ENCODE peak calls at places on chromosomes 13 and 19, in eight cellular contexts. C is GM23248; K is aorta; O is BE2C; P is heart left ventricle; S is adrenal gland; M is CD8-positive, alpha-beta T cell; F is lower lobe of right lung. Q is an unnamed sample. For H3K27me3 and H3K36me3, the result is how much of the 10 kb centered on the place peaks cover.

GRCh38 chr19:52188822-52189744 is 769 bp upstream of the PPP2R1A start:
- DNase-seq in C (peak), K (peak), O (peak), P (peak), S (peak), M (no peak), F (peak), Q (no peak)

GRCh38 chr13:99982741-99983400 is 1.3 kb downstream of the ZIC2 start:
- DNase-seq in C (no peak), K (no peak), O (no peak), P (no peak), S (no peak), M (no peak), F (no peak), Q (peak)

GRCh38 chr13:95025116-95025515 is 276.1 kb downstream of the ABCC4 start:
- DNase-seq in C (no peak), K (no peak), O (no peak), P (no peak), S (no peak), M (no peak), F (no peak), Q (no peak)

GRCh38 chr13:48004201-48004600 is 3.1 kb upstream of the SUCLA2 start:
- DNase-seq in C (no peak), K (no peak), O (no peak), P (no peak), S (peak), M (no peak), F (no peak), Q (no peak)

GRCh38 chr19:11284535-11284934 is 11.4 kb upstream of the TSPAN16 start:
- DNase-seq in C (no peak), K (no peak), O (no peak), P (no peak), S (no peak), M (no peak), F (no peak), Q (peak)

GRCh38 chr19:51094696-51095279 is 12.1 kb upstream of the KLK14 start:
- DNase-seq in C (peak), K (peak), O (peak), P (no peak), S (no peak), M (peak), F (peak), Q (peak)

GRCh38 chr13:112680741-112681360 is 9.0 kb upstream of the ATP11A start:
- DNase-seq in C (no peak), K (peak), O (no peak), P (no peak), S (no peak), M (no peak), F (peak), Q (no peak)

GRCh38 chr19:41649827-41650226 is 23.0 kb upstream of the CEACAM4 start:
- DNase-seq in C (no peak), K (no peak), O (no peak), P (no peak), S (no peak), M (no peak), F (no peak), Q (no peak)

GRCh38 chr19:511101-511841 is 4.0 kb downstream of the TPGS1 start:
- DNase-seq in C (peak), K (peak), O (no peak), P (peak), S (no peak), M (peak), F (no peak), Q (peak)

GRCh38 chr19:50266041-50266440 is 62.6 kb downstream of the MYH14 start:
- DNase-seq in C (no peak), K (no peak), O (no peak), P (no peak), S (peak), M (no peak), F (no peak), Q (no peak)

GRCh38 chr19:28966737-28967401 is 246.1 kb downstream of the UQCRFS1 start:
- DNase-seq in C (peak), K (no peak), O (no peak), P (no peak), S (no peak), M (no peak), F (no peak), Q (no peak)

GRCh38 chr13:81207221-81207620 is 866.3 kb upstream of the SPRY2 start:
- DNase-seq in C (no peak), K (no peak), O (no peak), P (no peak), S (no peak), M (no peak), F (no peak), Q (no peak)

GRCh38 chr19:1159864-1160595 is 14.0 kb downstream of the SBNO2 start:
- DNase-seq in C (no peak), K (no peak), O (no peak), P (no peak), S (no peak), M (no peak), F (no peak), Q (no peak)

GRCh38 chr13:51955281-51955771 is 55.9 kb downstream of the ATP7B start:
- DNase-seq in C (no peak), K (no peak), O (no peak), P (no peak), S (no peak), M (no peak), F (no peak), Q (no peak)

GRCh38 chr13:62879071-62879470 is 1463.4 kb upstream of the PCDH20 start:
- DNase-seq in C (peak), K (no peak), O (no peak), P (no peak), S (no peak), M (no peak), F (no peak), Q (no peak)

GRCh38 chr19:20256606-20257005 is 89.6 kb downstream of the ZNF486 start:
- DNase-seq in C (no peak), K (no peak), O (no peak), P (no peak), S (no peak), M (no peak), F (no peak), Q (no peak)

GRCh38 chr13:27481766-27482165 is 31.4 kb upstream of the MTIF3 start:
- DNase-seq in C (peak), K (no peak), O (peak), P (no peak), S (peak), M (no peak), F (peak), Q (peak)

GRCh38 chr19:34503546-34504272 is 22.2 kb downstream of the WTIP start:
- DNase-seq in C (no peak), K (no peak), O (no peak), P (no peak), S (no peak), M (no peak), F (no peak), Q (peak)

GRCh38 chr13:31765441-31765840 is 26.1 kb downstream of the RXFP2 start:
- DNase-seq in C (peak), K (no peak), O (no peak), P (no peak), S (no peak), M (no peak), F (no peak), Q (no peak)

GRCh38 chr13:48403929-48404328 is 9.0 kb downstream of the LPAR6 start:
- DNase-seq in C (peak), K (no peak), O (no peak), P (no peak), S (no peak), M (no peak), F (no peak), Q (no peak)

GRCh38 chr13:48158290-48158689 is 63.4 kb upstream of the MED4 start:
- DNase-seq in C (no peak), K (no peak), O (no peak), P (no peak), S (no peak), M (no peak), F (no peak), Q (no peak)

GRCh38 chr19:31988256-31988655 is 357.2 kb upstream of the ZNF507 start:
- DNase-seq in C (no peak), K (no peak), O (no peak), P (no peak), S (no peak), M (no peak), F (no peak), Q (no peak)

GRCh38 chr13:95896302-95896701 is 156.9 kb downstream of the UGGT2 start:
- DNase-seq in C (no peak), K (no peak), O (no peak), P (no peak), S (no peak), M (no peak), F (no peak), Q (no peak)

GRCh38 chr13:77543711-77544110 is 8.2 kb downstream of the SCEL start:
- DNase-seq in C (no peak), K (no peak), O (no peak), P (no peak), S (no peak), M (no peak), F (no peak), Q (no peak)

GRCh38 chr13:42064966-42065365 is 16.5 kb downstream of the DGKH start:
- DNase-seq in C (no peak), K (no peak), O (no peak), P (no peak), S (no peak), M (no peak), F (no peak), Q (no peak)

GRCh38 chr13:97724450-97724849 is 229.0 kb upstream of the IPO5 start:
- DNase-seq in C (peak), K (no peak), O (no peak), P (no peak), S (no peak), M (no peak), F (no peak), Q (no peak)

GRCh38 chr19:12784871-12785430 is 6.3 kb upstream of the JUNB start:
- DNase-seq in C (peak), K (no peak), O (peak), P (no peak), S (no peak), M (peak), F (no peak), Q (no peak)

GRCh38 chr19:12784394-12784870 is 6.9 kb upstream of the JUNB start:
- DNase-seq in C (peak), K (no peak), O (no peak), P (no peak), S (no peak), M (peak), F (no peak), Q (peak)

GRCh38 chr19:12783226-12783848 is 7.9 kb upstream of the JUNB start:
- DNase-seq in C (peak), K (no peak), O (no peak), P (no peak), S (no peak), M (no peak), F (no peak), Q (peak)

GRCh38 chr19:12782424-12783225 is 7.3 kb upstream of the HOOK2 start:
- DNase-seq in C (peak), K (peak), O (peak), P (peak), S (peak), M (peak), F (peak), Q (peak)

DNA sequence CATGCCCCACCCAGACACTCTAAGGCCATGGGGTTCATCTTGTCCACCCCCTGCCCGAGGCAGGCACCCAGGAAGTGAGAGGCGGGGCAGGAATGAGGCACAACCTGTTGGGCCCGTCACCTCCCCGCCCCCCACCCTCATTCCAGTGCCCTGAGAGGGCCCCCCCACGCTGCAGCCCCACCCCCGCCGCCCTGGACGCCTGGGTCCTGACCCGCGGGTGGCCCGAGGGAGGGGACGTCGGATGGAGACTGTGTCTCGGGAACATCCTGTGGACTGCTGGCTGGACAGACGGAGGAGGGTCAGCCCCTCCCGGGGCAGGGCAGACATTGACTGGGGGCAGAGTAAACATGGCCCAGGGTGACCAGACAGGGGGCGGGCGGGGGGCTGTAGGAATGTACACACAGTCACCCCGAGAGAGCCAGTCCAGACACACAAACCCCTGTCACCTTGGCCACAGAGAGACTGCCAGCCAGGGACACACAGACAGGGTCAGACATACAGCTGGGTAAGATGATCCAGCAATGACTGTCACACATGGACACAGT is 7.4 kb upstream of the JUNB start:
- DNase-seq in C (no peak), K (peak), O (no peak), P (peak), S (peak), M (no peak), F (peak), Q (peak)
- H3K4me3 ChIP-seq in C (no peak), K (no peak), O (no peak), P (peak), S (peak), M (peak), F (peak), Q (no peak)

DNA sequence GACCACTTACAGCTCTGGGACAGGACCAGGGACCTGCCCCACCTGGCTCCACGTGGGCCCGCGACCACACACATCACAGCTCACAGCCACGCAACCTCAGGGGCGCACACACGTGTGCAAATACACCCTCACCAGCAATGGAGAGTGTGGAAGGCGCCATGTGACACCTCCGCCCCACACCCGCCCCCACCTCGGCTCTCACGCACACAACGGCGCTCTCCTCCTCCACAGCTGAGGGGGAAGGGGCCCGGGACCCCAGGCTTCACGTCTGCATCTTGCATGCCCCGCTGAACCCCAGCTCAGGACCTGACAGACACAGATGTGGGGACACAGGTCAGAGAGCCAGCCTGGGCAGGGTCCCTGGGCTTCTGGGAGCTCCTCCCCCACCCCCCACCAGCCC is 6.4 kb upstream of the SHISA7 start:
- DNase-seq in C (no peak), K (no peak), O (no peak), P (no peak), S (no peak), M (no peak), F (no peak), Q (peak)
- H3K27me3 ChIP-seq in C (under half), K (under half), O (under half), P (under half), S (under half), M (under half), F (half or more), Q (half or more)

GRCh38 chr13:110062077-110062776 is 244.7 kb downstream of the COL4A1 start:
- DNase-seq in C (peak), K (no peak), O (no peak), P (peak), S (no peak), M (no peak), F (no peak), Q (no peak)
- H3K36me3 ChIP-seq in C (under half), K (under half), O (under half), P (under half), S (under half), M (under half), F (under half), Q (under half)

DNA sequence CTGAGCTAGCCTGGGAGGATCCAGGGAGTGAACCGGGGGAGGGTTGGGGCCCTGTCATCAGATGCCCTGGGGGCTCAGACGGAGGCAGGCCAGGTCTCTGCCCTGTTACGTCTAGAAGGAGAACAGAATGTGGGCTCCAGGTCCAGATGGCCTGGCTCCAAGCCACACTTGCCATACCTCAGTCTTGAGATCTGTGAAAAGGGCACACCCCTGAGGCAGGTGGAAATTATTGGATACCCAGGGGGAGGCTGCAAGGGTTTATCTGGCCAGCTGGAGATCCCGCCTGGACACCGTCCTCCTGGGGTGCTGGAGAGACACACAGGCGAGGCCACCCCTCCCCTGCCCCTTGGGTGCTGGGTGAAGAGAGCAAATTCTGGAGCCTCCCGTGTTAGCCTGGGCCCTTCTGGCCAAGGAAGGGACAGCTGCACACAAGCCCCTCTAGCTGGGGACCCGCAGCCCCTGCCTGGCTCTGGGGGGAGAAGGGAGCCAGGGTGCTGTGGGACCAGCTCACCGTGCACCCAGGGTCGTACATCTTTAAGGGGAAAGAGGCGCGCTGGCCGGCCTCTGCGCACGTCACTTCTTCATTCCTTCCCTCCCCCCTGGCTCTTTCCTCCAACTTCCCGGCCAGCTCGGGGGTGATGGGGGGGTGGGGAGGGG is 808 bp upstream of the NFIC start:
- DNase-seq in C (peak), K (peak), O (peak), P (peak), S (peak), M (no peak), F (peak), Q (peak)
- H3K4me3 ChIP-seq in C (peak), K (peak), O (peak), P (peak), S (peak), M (no peak), F (peak), Q (peak)

GRCh38 chr13:49551245-49551644 is 34.1 kb downstream of the RCBTB1 start:
- DNase-seq in C (no peak), K (no peak), O (no peak), P (no peak), S (no peak), M (no peak), F (no peak), Q (no peak)
- H3K27me3 ChIP-seq in C (under half), K (under half), O (under half), P (under half), S (under half), M (under half), F (under half), Q (under half)

DNA sequence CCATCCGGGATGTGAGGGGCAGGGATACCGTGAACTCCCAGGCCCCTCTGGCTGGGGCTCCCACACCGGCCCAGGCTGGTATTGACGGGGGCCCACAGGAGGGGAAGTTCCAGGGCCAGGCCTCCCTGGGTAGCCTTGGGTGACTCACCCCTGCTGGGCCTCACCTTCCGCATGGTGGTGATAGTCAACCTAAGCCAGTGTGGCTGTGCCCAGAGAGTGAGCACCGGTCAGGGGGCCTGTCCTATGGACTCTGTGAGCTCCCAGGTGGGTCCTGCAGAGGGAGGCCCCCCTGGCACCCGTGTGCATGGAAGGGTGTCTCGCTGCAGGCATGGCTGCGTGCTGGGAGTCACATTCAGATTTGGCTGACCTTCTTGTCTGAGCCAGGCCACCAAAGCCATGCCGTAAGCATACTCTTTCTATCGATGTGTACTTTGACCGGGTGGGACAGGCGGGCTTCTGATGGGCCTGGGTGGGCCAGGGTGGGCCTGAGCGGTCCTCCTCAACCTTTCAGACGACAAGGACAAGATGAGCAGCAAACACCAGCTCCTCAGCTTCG is 27.6 kb downstream of the DHX34 start:
- DNase-seq in C (no peak), K (no peak), O (no peak), P (no peak), S (peak), M (no peak), F (no peak), Q (peak)
- H3K36me3 ChIP-seq in C (under half), K (under half), O (half or more), P (half or more), S (under half), M (half or more), F (half or more), Q (half or more)

GRCh38 chr13:40445557-40445990 is 220.9 kb downstream of the FOXO1 start:
- DNase-seq in C (no peak), K (no peak), O (peak), P (peak), S (peak), M (no peak), F (peak), Q (no peak)
- H3K4me3 ChIP-seq in C (no peak), K (no peak), O (no peak), P (no peak), S (no peak), M (no peak), F (no peak), Q (no peak)

Q was measured in H7.